ENCODE peak calls at places on chromosome 15, in eight cellular contexts. F is substantia nigra; V is cardiac muscle cell; A is transverse colon; Q is foreskin keratinocyte; N is heart left ventricle; T is tibial nerve; R is CD8-positive, alpha-beta T cell. J is an unnamed sample.

GRCh38 chr15:77650285-77650684 is 17.6 kb upstream of the LINGO1 start:
- DNase-seq in F (no peak), V (peak), A (no peak), Q (no peak), N (no peak), T (no peak), R (no peak), J (no peak)

GRCh38 chr15:82158811-82159210 is 103.7 kb downstream of the EFL1 start:
- DNase-seq in F (no peak), V (peak), A (no peak), Q (no peak), N (no peak), T (no peak), R (no peak), J (peak)

GRCh38 chr15:57566840-57567239 is 24.9 kb upstream of the MYZAP start:
- DNase-seq in F (no peak), V (no peak), A (peak), Q (no peak), N (peak), T (no peak), R (no peak), J (no peak)

GRCh38 chr15:64071931-64072765 is 21.5 kb downstream of the CIAO2A start:
- DNase-seq in F (no peak), V (no peak), A (no peak), Q (no peak), N (no peak), T (no peak), R (no peak), J (no peak)

GRCh38 chr15:99016680-99017321 is 9.2 kb upstream of the PGPEP1L start:
- DNase-seq in F (no peak), V (no peak), A (no peak), Q (peak), N (peak), T (no peak), R (no peak), J (peak)

GRCh38 chr15:80777137-80777536 is 2.0 kb upstream of the CEMIP start:
- DNase-seq in F (no peak), V (no peak), A (peak), Q (peak), N (no peak), T (no peak), R (no peak), J (no peak)

GRCh38 chr15:36903922-36904479 is 196.3 kb downstream of the MEIS2 start:
- DNase-seq in F (no peak), V (peak), A (no peak), Q (peak), N (no peak), T (no peak), R (no peak), J (no peak)

GRCh38 chr15:29470311-29470710 is 200.7 kb upstream of the NSMCE3 start:
- DNase-seq in F (no peak), V (no peak), A (no peak), Q (no peak), N (no peak), T (no peak), R (no peak), J (no peak)

GRCh38 chr15:79641841-79642240 is 209.7 kb downstream of the MINAR1 start:
- DNase-seq in F (no peak), V (no peak), A (no peak), Q (no peak), N (no peak), T (no peak), R (no peak), J (no peak)

GRCh38 chr15:33581032-33581431 is 270.3 kb downstream of the RYR3 start:
- DNase-seq in F (no peak), V (peak), A (no peak), Q (peak), N (no peak), T (no peak), R (no peak), J (no peak)

GRCh38 chr15:90213123-90213817 is 12.1 kb downstream of the SEMA4B start:
- DNase-seq in F (no peak), V (peak), A (peak), Q (peak), N (no peak), T (no peak), R (no peak), J (no peak)

GRCh38 chr15:90560229-90560771 is 30.6 kb downstream of the CRTC3 start:
- DNase-seq in F (no peak), V (peak), A (peak), Q (peak), N (peak), T (peak), R (no peak), J (peak)

GRCh38 chr15:52699457-52699856 is 20.3 kb upstream of the ATOSA start:
- DNase-seq in F (no peak), V (no peak), A (no peak), Q (no peak), N (no peak), T (no peak), R (no peak), J (no peak)

GRCh38 chr15:45638641-45639040 is 3.8 kb downstream of the SQOR start:
- DNase-seq in F (no peak), V (no peak), A (no peak), Q (peak), N (no peak), T (no peak), R (no peak), J (no peak)
- H3K27ac ChIP-seq in F (no peak), V (no peak), A (peak), Q (peak), N (peak), T (no peak), R (no peak), J (no peak)

DNA sequence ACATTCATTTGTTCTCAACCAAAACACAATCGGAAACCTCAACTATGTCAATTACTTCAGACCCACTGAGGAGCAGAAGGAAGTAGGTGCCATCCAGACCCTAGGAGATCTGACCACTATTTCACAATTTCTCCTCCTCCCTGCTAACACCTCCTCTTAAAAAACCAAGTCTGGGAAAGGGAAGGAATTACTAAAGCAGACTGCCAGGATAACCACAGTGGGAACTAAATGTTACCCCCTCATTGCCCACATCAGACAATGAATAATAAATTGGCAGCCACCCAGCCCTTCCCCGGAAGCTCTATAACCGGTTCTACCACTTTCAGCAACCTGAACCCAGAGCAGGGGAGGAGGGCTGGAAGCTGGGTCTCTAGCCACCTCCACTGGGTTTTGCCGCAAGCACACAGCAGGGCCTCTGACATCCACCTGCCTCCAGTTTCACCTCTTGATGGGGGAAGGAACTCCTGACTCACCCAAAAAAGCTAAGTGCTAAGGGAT is 17.6 kb downstream of the C15orf62 start:
- DNase-seq in F (no peak), V (no peak), A (peak), Q (peak), N (no peak), T (no peak), R (peak), J (no peak)
- H3K27ac ChIP-seq in F (no peak), V (no peak), A (peak), Q (peak), N (no peak), T (peak), R (no peak), J (no peak)

DNA sequence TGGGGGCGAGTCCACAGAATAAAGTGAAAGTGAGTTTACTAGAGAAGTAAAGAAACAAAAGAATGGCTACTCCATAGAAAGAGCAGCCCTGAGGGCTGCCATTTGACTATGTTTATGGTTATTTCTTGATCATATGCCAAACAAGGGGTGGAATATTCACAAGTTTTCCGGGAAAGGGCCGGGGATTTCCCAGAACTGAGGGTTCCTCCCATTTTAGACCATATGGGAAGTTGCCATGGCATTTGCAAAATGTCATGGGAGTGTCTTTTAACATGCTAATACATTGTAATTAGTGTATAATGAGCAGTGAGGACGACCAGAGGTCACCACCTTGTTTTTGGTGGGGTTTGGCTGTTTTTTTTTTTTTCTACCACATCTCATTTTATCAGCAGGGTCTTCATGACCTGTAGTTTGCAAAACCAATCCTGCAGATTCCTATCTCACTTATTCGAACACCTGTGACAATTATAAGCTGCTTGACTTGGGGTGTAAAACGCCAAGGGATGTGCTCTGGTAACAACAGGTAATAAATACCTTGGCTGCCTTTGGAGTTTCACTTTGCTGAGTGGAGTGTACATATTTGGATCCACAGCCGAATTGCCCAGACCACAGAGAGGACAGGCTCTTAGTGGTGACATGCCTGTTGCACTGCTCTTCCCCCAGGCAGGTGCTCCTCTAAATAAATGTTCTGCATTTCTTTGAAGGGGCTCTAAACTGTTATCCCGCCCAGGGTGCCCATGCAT is 43.6 kb downstream of the C2CD4B start:
- DNase-seq in F (no peak), V (no peak), A (no peak), Q (no peak), N (no peak), T (no peak), R (no peak), J (no peak)
- H3K27ac ChIP-seq in F (no peak), V (no peak), A (peak), Q (no peak), N (no peak), T (no peak), R (no peak), J (no peak)

DNA sequence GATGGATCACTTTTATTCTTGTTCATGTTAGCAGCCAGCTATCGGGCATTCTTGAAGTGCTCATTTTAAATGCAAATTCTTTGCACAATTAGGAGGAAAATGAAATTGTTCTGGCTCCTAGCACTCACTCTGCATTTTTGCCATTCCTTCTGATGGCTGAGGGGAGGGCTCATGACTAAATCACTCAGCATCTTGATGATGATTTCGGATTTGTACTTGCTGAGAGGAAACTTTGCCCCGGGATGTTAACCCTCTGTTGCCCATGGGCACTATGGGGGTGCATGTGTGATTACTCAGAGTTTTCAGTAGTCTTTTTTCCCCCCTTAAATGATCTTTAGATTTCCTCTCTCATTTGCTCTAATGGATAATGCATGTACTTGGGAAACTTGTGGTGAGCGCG is 299.6 kb upstream of the C2CD4B start:
- DNase-seq in F (no peak), V (no peak), A (no peak), Q (peak), N (no peak), T (no peak), R (no peak), J (no peak)
- H3K27ac ChIP-seq in F (no peak), V (no peak), A (no peak), Q (no peak), N (no peak), T (no peak), R (no peak), J (no peak)

GRCh38 chr15:71657141-71657540 is 153.2 kb upstream of the NR2E3 start:
- DNase-seq in F (no peak), V (no peak), A (no peak), Q (peak), N (no peak), T (no peak), R (no peak), J (no peak)
- H3K27ac ChIP-seq in F (no peak), V (no peak), A (no peak), Q (no peak), N (no peak), T (no peak), R (no peak), J (peak)

DNA sequence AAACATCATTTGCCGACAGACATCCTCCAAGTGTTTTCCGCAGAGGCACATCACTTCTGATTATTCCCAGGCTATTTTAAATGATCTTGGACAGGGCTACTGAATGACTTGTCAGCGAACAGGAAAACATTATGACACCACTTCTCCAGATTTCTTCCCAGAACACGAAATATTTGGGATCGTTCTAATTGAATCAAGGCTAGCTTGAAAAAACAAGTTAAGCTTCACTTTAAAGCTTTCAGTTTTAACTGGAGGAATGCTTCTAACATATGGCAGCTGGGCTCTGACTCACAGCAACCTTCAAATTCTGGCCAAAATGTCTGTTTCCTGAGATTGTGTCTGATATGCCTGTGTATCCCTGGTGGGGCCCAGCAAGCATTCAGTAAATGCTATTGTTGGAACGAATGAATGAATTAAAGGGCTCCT is 127.0 kb upstream of the ICE2 start:
- DNase-seq in F (no peak), V (no peak), A (no peak), Q (no peak), N (peak), T (no peak), R (no peak), J (peak)
- H3K27ac ChIP-seq in F (no peak), V (no peak), A (no peak), Q (no peak), N (peak), T (no peak), R (no peak), J (peak)

DNA sequence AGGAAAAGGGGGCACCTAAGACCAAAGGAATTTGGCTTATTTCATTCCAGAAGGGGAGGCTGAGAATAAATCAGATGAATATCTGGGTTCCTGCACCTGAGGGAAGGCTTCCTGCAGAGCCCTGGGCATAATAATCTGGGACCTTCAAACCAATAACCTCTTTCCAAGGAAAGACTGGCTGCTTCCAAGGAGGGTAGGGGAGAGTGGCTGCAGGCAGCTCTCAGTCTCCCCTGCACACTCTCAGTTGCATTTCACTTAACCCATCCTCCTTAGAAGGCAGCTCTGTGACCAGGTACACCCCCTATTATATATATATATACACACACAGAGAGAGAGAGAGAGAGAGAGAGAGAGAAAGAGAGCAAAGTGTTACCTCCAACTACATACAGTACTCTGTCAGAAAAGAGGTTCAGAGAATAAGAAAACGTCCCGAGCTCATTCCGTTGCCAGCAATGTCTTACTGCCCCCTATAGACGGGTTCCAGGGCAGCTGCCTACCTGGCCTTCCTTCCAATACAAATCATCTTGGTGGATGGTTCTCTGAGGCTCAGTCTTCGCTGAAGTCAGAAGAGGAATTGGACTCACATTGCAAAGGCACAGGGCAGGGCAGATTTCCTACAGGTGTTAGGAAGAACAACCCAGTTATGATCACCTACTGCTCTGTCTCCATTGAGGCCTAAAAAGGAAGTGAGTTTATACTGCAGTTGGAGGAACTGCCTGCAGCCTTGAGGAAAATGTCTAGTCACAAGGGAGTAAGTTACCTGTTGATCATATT is 26.1 kb downstream of the CAPN3 start:
- DNase-seq in F (no peak), V (peak), A (peak), Q (peak), N (no peak), T (no peak), R (no peak), J (no peak)
- H3K27ac ChIP-seq in F (no peak), V (peak), A (no peak), Q (no peak), N (no peak), T (no peak), R (no peak), J (peak)

GRCh38 chr15:88391700-88392099 is 75.5 kb downstream of the MRPL46 start:
- DNase-seq in F (no peak), V (no peak), A (no peak), Q (no peak), N (no peak), T (no peak), R (no peak), J (no peak)

GRCh38 chr15:88389120-88389519 is 78.1 kb downstream of the MRPL46 start:
- DNase-seq in F (no peak), V (no peak), A (no peak), Q (no peak), N (no peak), T (no peak), R (no peak), J (no peak)

GRCh38 chr15:88390502-88390901 is 76.7 kb downstream of the MRPL46 start:
- DNase-seq in F (no peak), V (no peak), A (no peak), Q (no peak), N (no peak), T (no peak), R (no peak), J (no peak)

GRCh38 chr15:88391006-88391405 is 76.2 kb downstream of the MRPL46 start:
- DNase-seq in F (no peak), V (no peak), A (no peak), Q (no peak), N (no peak), T (no peak), R (no peak), J (no peak)

GRCh38 chr15:88388702-88389101 is 78.5 kb downstream of the MRPL46 start:
- DNase-seq in F (no peak), V (no peak), A (no peak), Q (no peak), N (no peak), T (no peak), R (no peak), J (no peak)
- H3K27ac ChIP-seq in F (no peak), V (no peak), A (no peak), Q (no peak), N (no peak), T (no peak), R (no peak), J (no peak)

J was measured in heart right ventricle.